ENCODE peak calls at places on chromosomes 6 and 20, in eight cellular contexts. X is right atrium auricular region; V is Calu3; B is progenitor cell of endocrine pancreas; R is neural crest cell; L is endothelial cell; W is testis; J is CD8-positive, alpha-beta T cell. E is an unnamed sample.

GRCh38 chr20:44008806-44009678 is 94.4 kb downstream of the TOX2 start:
- DNase-seq in X (no peak), V (peak), B (no peak), R (no peak), L (no peak), W (no peak), J (peak), E (no peak)

GRCh38 chr6:116008470-116009229 is 52.0 kb downstream of the FRK start:
- DNase-seq in X (no peak), V (no peak), B (no peak), R (no peak), L (no peak), W (no peak), J (no peak), E (no peak)

GRCh38 chr6:35381132-35381531 is 38.8 kb downstream of the PPARD start:
- DNase-seq in X (no peak), V (no peak), B (no peak), R (no peak), L (no peak), W (no peak), J (no peak), E (no peak)

GRCh38 chr20:9978395-9979004 is 56.3 kb upstream of the ANKEF1 start:
- DNase-seq in X (peak), V (peak), B (peak), R (peak), L (peak), W (peak), J (no peak), E (peak)

GRCh38 chr6:12586696-12587095 is 129.9 kb upstream of the PHACTR1 start:
- DNase-seq in X (no peak), V (no peak), B (no peak), R (no peak), L (no peak), W (no peak), J (no peak), E (no peak)

GRCh38 chr6:46932941-46933340 is 11.2 kb upstream of the ADGRF5 start:
- DNase-seq in X (no peak), V (peak), B (no peak), R (no peak), L (no peak), W (no peak), J (no peak), E (no peak)

GRCh38 chr6:73262701-73263569 is at the start of gene KHDC1:
- DNase-seq in X (no peak), V (peak), B (peak), R (peak), L (peak), W (peak), J (peak), E (peak)

GRCh38 chr20:35461620-35462019 is 6.2 kb downstream of the CEP250 start:
- DNase-seq in X (no peak), V (no peak), B (no peak), R (no peak), L (no peak), W (no peak), J (no peak), E (no peak)

GRCh38 chr20:20668639-20669038 is 43.8 kb downstream of the RALGAPA2 start:
- DNase-seq in X (no peak), V (no peak), B (no peak), R (no peak), L (no peak), W (no peak), J (no peak), E (no peak)

GRCh38 chr6:9250852-9251251 is 815.5 kb upstream of the SLC35B3 start:
- DNase-seq in X (no peak), V (peak), B (peak), R (no peak), L (peak), W (peak), J (no peak), E (peak)
- TF ChIP-seq CTCF in X (peak), V (peak), B (peak), R (peak), L (peak), W (no peak), J (no peak), E (peak)

GRCh38 chr6:140385686-140386085 is 1011.2 kb upstream of the CITED2 start:
- DNase-seq in X (no peak), V (no peak), B (no peak), R (no peak), L (no peak), W (no peak), J (no peak), E (no peak)
- TF ChIP-seq CTCF in X (no peak), V (no peak), B (no peak), R (no peak), L (no peak), W (no peak), J (no peak), E (no peak)

GRCh38 chr6:36428911-36429310 is 13.7 kb downstream of the PXT1 start:
- DNase-seq in X (no peak), V (no peak), B (no peak), R (no peak), L (no peak), W (no peak), J (no peak), E (no peak)
- TF ChIP-seq CTCF in X (no peak), V (no peak), B (no peak), R (no peak), L (peak), W (no peak), J (no peak), E (no peak)

GRCh38 chr6:101386982-101387381 is 6.5 kb upstream of the GRIK2 start:
- DNase-seq in X (no peak), V (no peak), B (no peak), R (no peak), L (peak), W (no peak), J (no peak), E (no peak)
- TF ChIP-seq CTCF in X (no peak), V (no peak), B (peak), R (peak), L (peak), W (no peak), J (no peak), E (peak)

GRCh38 chr6:158041370-158041769 is 59.7 kb downstream of the SYNJ2 start:
- DNase-seq in X (no peak), V (no peak), B (no peak), R (no peak), L (no peak), W (no peak), J (no peak), E (no peak)

GRCh38 chr6:158040804-158041347 is 59.2 kb downstream of the SYNJ2 start:
- DNase-seq in X (no peak), V (no peak), B (no peak), R (no peak), L (no peak), W (no peak), J (no peak), E (no peak)

GRCh38 chr6:158043008-158043407 is 61.3 kb downstream of the SYNJ2 start:
- DNase-seq in X (no peak), V (no peak), B (no peak), R (no peak), L (no peak), W (no peak), J (no peak), E (no peak)

GRCh38 chr6:158041788-158042187 is 60.1 kb downstream of the SYNJ2 start:
- DNase-seq in X (no peak), V (no peak), B (no peak), R (no peak), L (no peak), W (no peak), J (no peak), E (no peak)

DNA sequence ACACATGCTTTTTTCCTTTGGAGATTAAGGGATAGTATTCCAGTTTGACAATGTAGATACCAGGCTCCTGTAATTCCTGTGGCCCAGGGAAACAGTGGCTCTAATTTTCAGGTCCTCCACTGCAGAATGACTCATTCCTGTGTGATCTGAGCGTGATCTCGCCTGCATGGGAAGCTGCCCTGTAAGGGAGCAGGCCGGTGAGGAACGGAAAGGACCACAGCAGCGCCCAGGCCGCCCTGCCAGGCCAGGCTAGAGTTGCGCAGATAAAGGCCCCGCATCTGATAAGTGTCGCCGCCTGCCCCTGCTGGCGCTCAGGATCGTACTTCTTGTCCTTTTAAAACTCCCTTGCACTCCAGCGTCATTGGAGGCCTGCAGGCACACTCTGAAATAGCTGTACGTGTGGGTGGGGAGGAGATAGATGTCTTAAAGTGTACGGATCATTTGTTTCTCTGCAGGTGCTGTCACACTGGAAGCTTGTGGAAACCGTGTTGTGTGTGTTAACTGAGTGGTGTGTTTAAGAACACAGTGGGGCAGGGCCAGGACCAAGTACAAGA is 60.7 kb downstream of the SYNJ2 start:
- DNase-seq in X (peak), V (peak), B (no peak), R (no peak), L (no peak), W (peak), J (no peak), E (no peak)
- TF ChIP-seq CTCF in X (no peak), V (no peak), B (no peak), R (no peak), L (no peak), W (no peak), J (no peak), E (no peak)

DNA sequence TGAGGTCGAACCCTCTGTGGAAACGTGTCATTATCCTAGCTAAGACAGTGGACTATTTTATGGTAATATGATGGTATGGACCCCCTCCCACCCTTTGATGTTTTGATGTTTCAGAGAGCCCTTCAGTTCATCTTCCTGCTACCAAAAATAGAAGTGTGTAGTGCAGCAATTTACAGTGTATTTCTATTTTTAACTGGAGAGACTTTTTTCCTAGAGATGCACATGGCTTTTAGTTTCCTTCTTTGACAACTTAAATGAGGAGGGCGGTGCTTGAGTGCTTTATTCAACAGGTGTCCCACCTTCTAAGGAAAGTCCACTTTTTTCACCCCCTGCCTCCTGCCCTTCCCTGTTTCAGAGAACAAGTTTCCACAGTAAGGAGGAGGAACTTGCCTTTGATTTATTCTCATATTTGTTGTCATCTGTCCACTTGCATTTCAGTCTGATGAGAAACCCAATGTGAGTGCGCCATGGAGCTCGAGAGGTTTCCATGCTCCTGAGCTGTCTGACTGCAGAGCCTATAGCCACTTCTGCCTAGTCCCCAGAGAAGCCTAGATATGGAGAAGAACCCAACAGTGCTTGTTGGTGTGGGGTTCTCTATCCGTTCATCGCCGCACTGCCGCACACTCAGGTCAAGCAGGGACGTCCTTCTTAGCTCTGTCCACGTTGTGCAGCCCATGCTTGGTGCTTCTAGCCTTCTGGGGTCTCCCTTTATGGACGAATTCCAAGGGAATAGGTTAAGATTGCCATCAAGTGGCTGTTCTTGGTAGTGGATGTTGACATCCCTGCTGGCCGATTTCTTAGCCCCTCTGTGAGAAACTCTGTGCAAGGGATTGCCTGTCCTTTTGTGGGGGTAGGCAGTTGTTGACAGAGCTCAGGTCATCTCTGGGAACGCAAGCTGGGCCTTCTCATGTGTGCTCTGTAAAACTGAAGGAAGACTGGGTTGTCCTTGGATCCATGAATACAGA is 144.2 kb downstream of the JARID2 start:
- DNase-seq in X (no peak), V (peak), B (peak), R (peak), L (peak), W (no peak), J (no peak), E (peak)
- TF ChIP-seq CTCF in X (peak), V (peak), B (peak), R (peak), L (peak), W (peak), J (peak), E (peak)

E was measured in nephron progenitor cell.